ENCODE peak calls at places on chromosomes 1 and 21, in six cellular contexts. R, Z, G, I, Q and N are unnamed samples.

GRCh38 chr1:110525250-110525597 is 6.2 kb upstream of the KCNA10 start:
- DNase-seq in G (peak; percentile 75), I (no peak), Q (no peak), R (no peak), Z (no peak), N (no peak)

GRCh38 chr1:43367026-43367903 is 546 bp downstream of the ELOVL1 start:
- DNase-seq in I (no peak), G (peak; percentile 16), R (no peak), Z (peak; percentile 37), Q (no peak), N (no peak)

GRCh38 chr1:58746182-58746581 is 37.7 kb downstream of the JUN start:
- DNase-seq in Q (no peak), G (no peak), I (no peak), Z (no peak), R (no peak), N (no peak)

GRCh38 chr1:59188413-59189213 is 108.3 kb upstream of the FGGY start:
- DNase-seq in Z (no peak), G (no peak), I (no peak), R (no peak), Q (no peak), N (no peak)

GRCh38 chr1:150049926-150050325 is 17.6 kb upstream of the VPS45 start:
- DNase-seq in Q (no peak), Z (no peak), G (no peak), R (no peak), I (no peak), N (no peak)

GRCh38 chr1:111604931-111605330 is 14.7 kb upstream of the RAP1A start:
- DNase-seq in Z (peak; percentile 47), Q (no peak), G (no peak), I (no peak), R (peak; percentile 72), N (no peak)

GRCh38 chr1:79982218-79982617 is 975.7 kb upstream of the ADGRL4 start:
- DNase-seq in R (peak; percentile 83), Z (no peak), G (no peak), I (no peak), Q (no peak), N (no peak)

GRCh38 chr21:44093761-44094160 is 13.4 kb upstream of the PWP2 start:
- DNase-seq in R (no peak), I (no peak), Z (no peak), Q (no peak), G (no peak), N (no peak)

GRCh38 chr1:160672118-160672517 is 25.3 kb upstream of the SLAMF1 start:
- DNase-seq in R (no peak), G (no peak), I (no peak), Z (no peak), Q (no peak), N (no peak)

GRCh38 chr1:160672789-160673695 is 26.2 kb upstream of the SLAMF1 start:
- DNase-seq in Z (no peak), I (no peak), R (no peak), Q (no peak), G (no peak), N (no peak)

GRCh38 chr1:160676869-160677597 is 30.2 kb upstream of the SLAMF1 start:
- DNase-seq in Z (no peak), G (no peak), R (no peak), Q (no peak), I (no peak), N (no peak)

GRCh38 chr1:160674415-160674814 is 27.6 kb upstream of the SLAMF1 start:
- DNase-seq in Z (no peak), R (no peak), I (no peak), Q (no peak), G (no peak), N (peak; percentile 21)

DNA sequence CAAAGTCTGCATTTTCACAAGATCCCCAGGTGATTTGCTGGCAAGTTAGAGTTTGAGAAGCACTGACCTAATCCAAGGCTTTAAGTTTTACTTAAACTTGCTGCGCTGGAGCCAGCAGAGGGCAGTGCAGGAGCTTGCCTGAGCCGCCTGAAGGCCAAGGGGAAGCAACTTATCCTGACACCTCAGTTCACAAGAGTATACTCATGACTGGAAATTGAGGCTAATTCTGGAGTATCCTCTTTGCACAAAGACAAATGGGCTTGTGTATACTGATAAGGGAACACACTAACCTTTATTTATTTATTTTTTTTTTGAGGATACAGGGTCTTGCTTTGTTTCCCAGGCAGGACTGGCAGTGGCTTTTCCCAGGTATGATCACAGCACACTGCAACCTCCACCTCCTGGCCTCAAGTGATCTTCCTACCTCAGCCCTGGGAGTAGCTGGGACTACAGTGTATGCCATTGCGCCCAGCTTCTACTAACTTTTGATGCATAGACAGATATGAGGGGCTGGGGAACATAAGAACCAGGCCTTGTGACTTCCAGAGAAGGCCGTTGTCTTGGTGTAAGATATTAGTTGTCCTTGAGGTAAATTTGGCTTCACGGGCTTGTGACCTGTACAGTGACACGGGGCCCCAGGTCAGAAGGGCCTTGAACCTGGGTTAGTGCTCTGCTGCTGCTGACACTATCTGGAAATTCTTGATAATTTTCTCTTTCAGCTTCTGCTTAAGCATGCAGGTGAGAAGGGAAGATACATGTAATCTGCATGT is 29.0 kb upstream of the SLAMF1 start:
- DNase-seq in I (peak; percentile 32), Q (peak; percentile 43), R (peak; percentile 51), Z (peak; percentile 62), G (peak; percentile 79), N (peak; percentile 83)
- H3K4ac ChIP-seq in I (no peak overlapping the region), Q (peak overlapping the region; percentile 15), R (no peak overlapping the region), Z (no peak overlapping the region), G (no peak overlapping the region), N (no peak overlapping the region)

DNA sequence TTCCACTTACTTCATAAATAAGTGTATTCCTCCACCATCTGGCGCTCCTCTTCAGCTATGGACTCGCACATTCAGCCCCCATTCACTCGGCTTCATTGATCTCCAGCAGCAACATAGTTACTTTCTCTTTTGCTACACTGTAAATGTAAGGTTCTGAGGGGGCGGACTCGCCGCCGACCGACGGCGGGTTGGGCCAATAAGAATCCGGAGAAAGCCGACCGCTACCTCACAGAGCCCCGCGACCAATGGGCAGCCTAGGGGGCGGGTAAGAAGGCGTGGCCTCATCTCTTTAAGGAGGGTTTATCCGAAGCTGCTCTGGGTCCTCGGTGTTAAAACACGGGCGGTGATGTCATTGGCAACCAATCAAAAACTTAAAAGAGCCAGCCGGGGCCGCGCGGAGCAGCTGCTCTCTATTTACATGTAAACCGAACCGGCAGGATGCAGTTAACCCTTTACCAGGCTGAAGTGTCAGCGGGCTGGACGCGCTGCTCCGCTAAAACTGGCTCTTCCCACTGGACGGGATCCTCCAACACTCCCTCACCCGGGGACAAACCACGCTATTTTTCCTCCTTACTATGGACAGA is at the start of gene DUSP10:
- DNase-seq in G (peak; percentile 100), R (peak; percentile 100), I (peak; percentile 96), Q (peak; percentile 97), Z (peak; percentile 100), N (peak; percentile 100)
- H3K23ac ChIP-seq in G (no peak within 1 kb of the TSS), R (peak within 1 kb of the TSS; percentile 97), I (peak within 1 kb of the TSS; percentile 71), Q (no peak within 1 kb of the TSS), Z (no peak within 1 kb of the TSS), N (no peak within 1 kb of the TSS)

DNA sequence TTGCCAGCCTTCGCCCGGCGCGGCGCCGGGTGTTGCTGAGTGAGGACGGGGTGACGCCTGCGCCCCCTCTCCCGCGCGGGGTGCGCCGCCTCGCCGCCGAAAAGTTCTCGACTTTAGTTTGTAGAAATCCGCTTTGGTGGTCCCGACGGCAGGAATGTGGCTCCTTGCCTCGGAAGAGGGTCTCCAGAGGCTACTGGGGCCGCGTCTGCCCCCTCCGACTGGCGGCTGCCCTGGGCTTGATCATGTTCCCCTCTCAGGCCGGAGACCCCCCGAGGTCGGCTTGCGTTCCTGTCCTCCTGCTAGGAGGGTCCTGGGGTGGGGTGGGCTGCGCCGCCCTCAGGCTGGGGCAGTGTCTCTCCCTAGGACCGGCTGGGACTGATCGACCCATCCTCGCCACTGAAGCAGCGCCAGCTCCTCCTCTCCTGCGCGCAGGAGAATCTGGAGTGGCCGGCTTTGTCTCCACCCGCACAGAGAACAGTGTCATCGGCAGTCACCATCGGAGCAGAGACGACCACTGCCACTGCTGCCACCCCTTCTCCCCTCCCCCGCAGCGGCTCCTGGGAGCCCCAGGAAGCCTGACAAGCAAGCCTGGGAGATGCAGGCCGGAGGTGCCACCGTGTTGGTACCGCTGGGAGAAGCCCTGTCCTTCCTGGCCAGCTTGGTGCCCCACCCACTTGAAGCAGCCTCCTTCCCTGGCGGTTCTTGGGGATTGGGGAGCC is 554 bp upstream of the SLC30A2 start:
- DNase-seq in I (no peak), Q (no peak), Z (no peak), R (no peak), G (peak; percentile 54), N (no peak)
- H4K91ac ChIP-seq in I (no peak overlapping the region), Q (no peak overlapping the region), Z (no peak overlapping the region), R (no peak overlapping the region), G (peak overlapping the region; percentile 1), N (no peak overlapping the region)

DNA sequence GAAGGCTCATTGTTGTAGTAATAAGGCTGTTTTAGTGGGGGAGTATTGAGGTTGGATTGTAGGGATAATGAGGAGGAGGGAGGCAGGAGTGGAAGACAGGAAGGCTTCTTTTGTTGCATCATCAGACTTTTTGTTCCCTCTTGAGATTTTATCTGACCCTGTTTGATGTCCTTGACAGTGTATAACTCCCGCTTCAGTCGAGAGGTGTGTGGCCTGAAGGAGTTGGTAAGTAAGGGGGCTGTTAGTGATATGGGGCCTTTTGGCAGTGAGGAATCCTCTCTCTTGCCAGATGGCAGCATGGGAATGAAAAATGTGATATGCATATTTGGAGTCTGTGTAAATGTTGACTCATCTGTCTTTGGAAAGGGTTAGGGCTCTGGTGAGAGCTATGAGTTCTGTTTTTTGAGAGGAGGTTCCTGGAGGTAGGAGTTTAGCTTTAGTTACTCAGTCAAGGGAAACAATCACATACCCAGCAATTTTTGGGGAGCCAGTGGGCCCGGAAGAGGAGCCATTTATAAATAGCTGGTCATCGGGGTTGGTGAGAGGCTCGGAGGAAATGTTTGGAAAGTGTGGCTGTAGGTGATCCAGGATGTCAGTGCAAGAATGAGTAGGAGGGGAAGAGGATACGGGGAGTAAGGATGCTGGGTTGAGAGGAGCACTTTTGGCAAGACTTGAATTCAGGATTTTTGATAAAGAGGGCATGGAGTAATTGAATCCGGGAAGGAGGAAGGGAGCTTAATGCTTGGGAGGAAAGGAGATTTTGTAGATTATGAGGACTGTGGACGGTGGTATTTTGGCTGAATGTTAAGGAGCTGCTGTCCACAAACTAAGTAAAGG is 136.7 kb upstream of the ETV3 start:
- DNase-seq in Q (no peak), I (no peak), G (peak; percentile 49), Z (peak; percentile 7), R (peak; percentile 56), N (no peak)
- H3K4ac ChIP-seq in Q (no peak overlapping the region), I (no peak overlapping the region), G (no peak overlapping the region), Z (no peak overlapping the region), R (no peak overlapping the region), N (no peak overlapping the region)

GRCh38 chr1:108559215-108560142 is at the start of gene EEIG2:
- DNase-seq in Q (peak; percentile 61), I (peak; percentile 83), G (peak; percentile 90), R (peak; percentile 82), Z (peak; percentile 91), N (peak; percentile 91)
- H3K23ac ChIP-seq in Q (no peak within 1 kb of the TSS), I (no peak within 1 kb of the TSS), G (no peak within 1 kb of the TSS), R (peak within 1 kb of the TSS; percentile 63), Z (no peak within 1 kb of the TSS), N (no peak within 1 kb of the TSS)

DNA sequence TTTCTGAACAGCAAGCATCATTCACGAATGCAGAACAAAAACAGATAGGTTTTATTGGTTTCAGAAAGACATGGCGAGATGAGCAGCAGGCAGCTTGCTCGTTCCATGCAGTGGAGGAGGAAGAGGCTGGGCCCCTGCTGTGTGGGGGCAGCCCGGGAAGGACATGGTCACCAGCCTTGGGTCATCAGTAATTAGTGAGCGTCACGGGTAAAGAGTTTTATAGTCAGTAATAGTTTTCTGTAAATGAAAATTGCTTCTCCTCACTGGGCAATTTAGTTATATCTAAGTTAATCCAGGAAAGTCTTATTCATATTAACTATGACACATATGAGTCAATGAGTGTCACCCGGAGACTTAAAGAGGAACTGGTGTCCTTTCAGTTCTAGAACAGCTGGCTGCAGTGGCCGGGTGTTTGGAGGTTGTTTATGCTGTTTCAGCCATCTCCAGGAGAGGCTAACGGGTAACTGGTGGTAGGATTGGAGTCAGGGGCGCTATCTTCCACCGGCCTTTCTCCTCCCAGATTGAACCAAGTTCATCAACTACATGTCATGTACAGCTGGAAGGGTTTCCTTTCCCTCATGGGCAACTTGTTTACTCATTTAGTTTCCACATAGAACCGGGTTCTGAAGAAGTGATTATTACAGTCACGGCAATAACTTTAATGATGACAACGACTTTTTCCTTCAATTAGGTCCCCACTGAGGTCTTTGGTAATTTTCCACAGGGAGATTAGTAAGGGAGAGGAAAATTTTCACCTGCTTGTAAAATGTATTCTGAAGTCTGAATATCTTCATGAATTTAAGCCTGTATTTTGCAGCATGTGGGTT is 34.6 kb upstream of the SLC45A1 start:
- DNase-seq in R (no peak), G (peak; percentile 10), Q (no peak), I (no peak), Z (peak; percentile 22), N (no peak)
- H4K91ac ChIP-seq in R (no peak overlapping the region), G (no peak overlapping the region), Q (no peak overlapping the region), I (no peak overlapping the region), Z (no peak overlapping the region), N (no peak overlapping the region)